ENCODE peak calls at places on chromosomes 16 and 17, in six cellular contexts. D is osteoblast, K is colonic mucosa, A is GM12865, Y is psoas muscle, X is H7. T is an unnamed sample.
A peak's percentile ranks its signal among the peaks of the same experiment; 100 is the strongest.

GRCh38 chr17:27578718-27579085 is 52.3 kb upstream of the LGALS9 start:
- DNase-seq in D (peak; percentile 64), K (no peak), A (peak; percentile 87), Y (no peak), X (peak; percentile 52), T (no peak)

GRCh38 chr17:38663964-38664644 is 10.7 kb downstream of the EPOP start:
- DNase-seq in D (no peak), K (no peak), A (no peak), Y (no peak), X (no peak), T (no peak)

GRCh38 chr16:88965411-88965810 is 11.6 kb downstream of the CBFA2T3 start:
- DNase-seq in D (no peak), K (no peak), A (no peak), Y (no peak), X (no peak), T (no peak)

GRCh38 chr17:82272495-82273326 is 789 bp downstream of the CSNK1D start:
- DNase-seq in D (peak; percentile 91), K (peak; percentile 60), A (peak; percentile 43), Y (peak; percentile 51), X (peak; percentile 96), T (no peak)

GRCh38 chr16:48076455-48077012 is 79.3 kb downstream of the ABCC12 start:
- DNase-seq in D (peak; percentile 77), K (no peak), A (no peak), Y (no peak), X (no peak), T (no peak)

GRCh38 chr16:74568961-74569631 is 37.8 kb downstream of the GLG1 start:
- DNase-seq in D (peak; percentile 95), K (no peak), A (no peak), Y (no peak), X (no peak), T (peak; percentile 44)

GRCh38 chr17:3213587-3213986 is 6.1 kb downstream of the OR1A1 start:
- DNase-seq in D (no peak), K (no peak), A (no peak), Y (no peak), X (no peak), T (no peak)

GRCh38 chr17:50699410-50699809 is 8.3 kb downstream of the ANKRD40 start:
- DNase-seq in D (no peak), K (no peak), A (no peak), Y (no peak), X (no peak), T (no peak)

GRCh38 chr17:77581480-77581879 is 377.0 kb upstream of the TNRC6C start:
- DNase-seq in D (no peak), K (no peak), A (no peak), Y (no peak), X (no peak), T (no peak)

DNA sequence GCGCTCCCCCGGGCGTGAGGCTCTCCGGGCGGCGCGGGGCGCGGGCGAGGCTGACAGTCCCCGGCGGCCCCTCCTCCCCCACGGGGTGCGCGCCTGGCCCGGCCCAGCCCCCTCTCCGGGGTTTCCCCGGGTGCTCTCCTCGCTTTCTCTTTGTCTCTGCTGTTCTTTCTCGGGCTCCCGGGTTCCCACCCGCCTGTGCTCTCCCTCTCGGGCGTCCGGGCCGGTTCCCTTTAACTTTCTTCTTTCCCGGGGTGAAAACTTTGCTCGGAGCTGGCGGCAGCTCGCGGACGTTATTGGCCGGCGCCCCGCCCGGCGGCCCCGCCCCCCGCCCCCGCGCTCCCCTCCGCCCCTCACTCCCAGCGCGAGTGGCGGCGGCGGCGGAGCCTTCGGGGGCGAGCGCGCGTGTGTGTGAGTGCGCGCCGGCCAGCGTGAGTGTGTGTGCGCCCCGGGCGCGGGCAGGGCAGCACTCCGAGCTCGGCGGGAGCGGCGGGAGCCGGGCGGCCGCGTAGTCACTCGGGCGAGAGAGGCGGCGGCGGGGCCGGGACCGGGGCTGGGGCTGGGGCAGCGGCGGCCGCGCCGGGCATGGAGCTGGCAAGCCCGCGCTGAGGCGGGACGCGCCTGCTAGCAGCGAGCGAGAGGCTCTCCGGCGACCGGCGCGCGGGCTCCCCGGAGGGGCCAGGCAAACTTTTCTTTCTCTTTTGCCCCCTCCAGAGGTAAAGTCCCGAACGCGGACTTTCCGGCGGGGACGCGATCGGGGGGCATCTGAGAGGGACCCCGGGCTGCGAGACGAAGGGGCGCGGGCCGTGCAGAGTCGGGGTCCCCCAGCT is at the start of gene NTN1:
- DNase-seq in D (peak; percentile 92), K (peak; percentile 38), A (peak; percentile 54), Y (peak; percentile 50), X (peak; percentile 92), T (no peak)
- H3K4me3 ChIP-seq in D (peak within 1 kb of the TSS; percentile 53), K (peak within 1 kb of the TSS; percentile 52), A (peak within 1 kb of the TSS; percentile 81), Y (peak within 1 kb of the TSS; percentile 77), X (peak within 1 kb of the TSS; percentile 44), T (peak within 1 kb of the TSS; percentile 48)

GRCh38 chr17:79837888-79838540 is 1.2 kb downstream of the CBX4 start:
- DNase-seq in D (peak; percentile 97), K (peak; percentile 48), A (peak; percentile 62), Y (peak; percentile 24), X (peak; percentile 56), T (no peak)

GRCh38 chr17:79838541-79839274 is 532 bp downstream of the CBX4 start:
- DNase-seq in D (peak; percentile 97), K (peak; percentile 57), A (peak; percentile 66), Y (peak; percentile 46), X (peak; percentile 88), T (no peak)

GRCh38 chr17:79840204-79840988 is 1.2 kb upstream of the CBX4 start:
- DNase-seq in D (peak; percentile 87), K (peak; percentile 60), A (peak; percentile 14), Y (peak; percentile 80), X (peak; percentile 81), T (no peak)

GRCh38 chr17:79840989-79841286 is 1.7 kb upstream of the CBX4 start:
- DNase-seq in D (peak; percentile 85), K (no peak), A (no peak), Y (no peak), X (no peak), T (no peak)

DNA sequence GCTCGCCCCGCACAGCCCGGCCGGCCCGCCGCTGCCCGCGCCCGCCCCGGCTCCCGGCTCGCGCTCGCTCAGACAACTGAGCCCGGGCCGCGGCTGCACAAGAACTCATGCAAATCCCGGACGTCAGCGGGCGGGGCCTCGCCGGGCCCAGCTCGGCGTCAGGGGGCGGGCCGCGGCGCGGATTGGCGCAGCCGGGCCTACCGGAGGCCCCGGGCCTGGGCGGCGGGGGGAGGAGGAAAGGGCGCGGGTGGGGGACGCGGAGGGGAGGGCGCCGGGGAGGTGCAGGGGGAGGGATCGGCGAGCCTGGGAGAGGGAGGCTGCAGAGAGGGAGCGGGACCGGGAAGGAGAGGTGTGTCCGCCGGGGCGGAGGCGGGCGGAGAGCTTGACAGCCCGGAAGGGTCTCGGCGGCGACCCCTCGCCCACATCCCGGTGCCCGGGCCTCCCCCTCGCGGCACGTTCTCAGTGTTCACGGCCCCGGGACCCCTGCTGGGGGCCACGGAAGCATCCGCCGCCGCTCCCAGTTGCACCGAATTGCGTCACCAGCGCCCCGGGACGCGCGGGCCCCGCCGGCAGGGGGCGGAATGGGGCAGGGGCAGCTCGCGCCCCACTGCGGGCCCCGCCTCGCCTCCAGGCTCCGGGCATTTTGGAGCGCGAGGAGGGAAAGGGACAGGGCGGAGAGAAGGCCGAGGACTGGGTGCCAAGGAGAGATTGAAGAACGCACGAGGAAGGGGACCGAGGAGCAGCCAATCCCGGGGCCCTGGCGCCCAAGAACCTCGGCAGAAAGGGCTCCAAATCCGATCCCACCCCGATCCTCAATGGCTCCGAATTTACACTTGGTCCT is at the start of gene CBX4:
- DNase-seq in D (peak; percentile 100), K (peak; percentile 96), A (peak; percentile 95), Y (peak; percentile 96), X (peak; percentile 99), T (peak; percentile 21)
- H3K4me3 ChIP-seq in D (peak within 1 kb of the TSS; percentile 90), K (peak within 1 kb of the TSS; percentile 59), A (peak within 1 kb of the TSS; percentile 71), Y (peak within 1 kb of the TSS; percentile 82), X (peak within 1 kb of the TSS; percentile 50), T (peak within 1 kb of the TSS; percentile 74)

GRCh38 chr16:49527621-49528020 is 154.0 kb downstream of the C16orf78 start:
- DNase-seq in D (no peak), K (peak; percentile 27), A (no peak), Y (no peak), X (no peak), T (no peak)

GRCh38 chr16:49529646-49530045 is 156.0 kb downstream of the C16orf78 start:
- DNase-seq in D (no peak), K (no peak), A (peak; percentile 73), Y (no peak), X (no peak), T (no peak)

GRCh38 chr16:49528564-49529150 is 155.1 kb downstream of the C16orf78 start:
- DNase-seq in D (peak; percentile 44), K (no peak), A (no peak), Y (no peak), X (no peak), T (no peak)

GRCh38 chr16:49526966-49527365 is 153.4 kb downstream of the C16orf78 start:
- DNase-seq in D (peak; percentile 61), K (no peak), A (no peak), Y (no peak), X (no peak), T (no peak)

DNA sequence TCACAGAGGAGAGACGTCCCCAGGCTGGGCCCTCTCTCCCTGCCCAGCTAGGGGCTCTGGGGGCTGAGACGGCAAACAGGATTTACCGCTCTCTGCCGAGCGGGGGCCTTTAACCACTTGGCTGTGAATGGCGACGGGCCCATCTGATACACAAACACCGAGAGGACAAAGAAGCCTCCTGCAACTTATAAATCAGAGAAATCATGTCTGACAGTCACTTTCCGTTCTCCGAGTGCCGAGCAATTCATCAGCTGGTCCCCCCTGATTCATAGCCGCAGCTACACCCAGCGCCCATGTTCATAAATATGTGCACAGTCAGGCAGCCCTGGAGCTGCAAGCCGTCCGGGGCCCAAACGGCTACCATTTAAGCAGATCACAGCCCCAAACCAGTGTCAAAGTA is 154.4 kb downstream of the C16orf78 start:
- DNase-seq in D (peak; percentile 94), K (no peak), A (no peak), Y (no peak), X (no peak), T (no peak)
- H3K4me3 ChIP-seq in D (peak overlapping the region; percentile 69), K (peak overlapping the region; percentile 7), A (peak overlapping the region; percentile 12), Y (peak overlapping the region; percentile 52), X (no peak overlapping the region), T (peak overlapping the region; percentile 16)

DNA sequence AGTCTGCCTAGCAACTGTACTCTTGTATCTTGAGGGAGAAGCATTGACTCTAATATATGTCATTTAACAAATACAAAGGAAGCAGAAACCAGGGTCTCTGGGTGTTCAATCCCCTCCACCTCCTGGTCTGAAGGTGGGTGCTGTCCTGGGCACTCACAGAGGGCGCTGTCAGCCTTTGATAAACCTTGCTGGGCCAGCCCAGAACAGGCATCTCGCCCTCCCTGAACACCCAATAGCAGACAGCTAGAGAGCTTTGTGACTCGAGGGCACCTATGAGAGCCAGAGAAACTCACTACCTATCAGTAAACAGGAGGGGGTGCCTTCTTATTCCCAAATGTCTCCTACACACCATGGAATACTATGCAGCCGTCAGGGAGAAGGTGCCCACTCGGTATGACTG is 6.4 kb upstream of the PIPOX start:
- DNase-seq in D (no peak), K (no peak), A (no peak), Y (no peak), X (no peak), T (no peak)
- H3K4me3 ChIP-seq in D (no peak overlapping the region), K (no peak overlapping the region), A (no peak overlapping the region), Y (no peak overlapping the region), X (no peak overlapping the region), T (no peak overlapping the region)

GRCh38 chr16:1991588-1992474 is 2.1 kb downstream of the SYNGR3 start:
- DNase-seq in D (peak; percentile 100), K (peak; percentile 99), A (peak; percentile 97), Y (peak; percentile 96), X (peak; percentile 100), T (no peak)
- H3K4me3 ChIP-seq in D (peak overlapping the region; percentile 47), K (peak overlapping the region; percentile 23), A (peak overlapping the region; percentile 76), Y (peak overlapping the region; percentile 62), X (peak overlapping the region; percentile 66), T (peak overlapping the region; percentile 50)

T was measured in AG04449.